ENCODE peak calls at places on chromosomes 16 and 17, in ten cellular contexts. One of them, this sample, is unnamed.

GRCh38 chr16:369275-369865 is 968 bp downstream of the MRPL28 start:
- DNase-seq in left lung: peak; percentile 81
- DNase-seq in CD8-positive, alpha-beta T cell: no peak
- DNase-seq in heart left ventricle: peak; percentile 60
- DNase-seq in heart right ventricle: no peak
- DNase-seq in tibial artery: no peak
- DNase-seq in A673: no peak
- DNase-seq in CD4-positive, CD25-positive, alpha-beta regulatory T cell: no peak
- DNase-seq in HL-60: no peak
- DNase-seq in IMR-90: no peak
- DNase-seq in this sample: no peak

GRCh38 chr16:23595246-23595950 is 718 bp downstream of the NDUFAB1 start:
- DNase-seq in CD8-positive, alpha-beta T cell: no peak
- DNase-seq in left lung: no peak
- DNase-seq in A673: no peak
- DNase-seq in heart left ventricle: no peak
- DNase-seq in HL-60: no peak
- DNase-seq in IMR-90: no peak
- DNase-seq in heart right ventricle: no peak
- DNase-seq in CD4-positive, CD25-positive, alpha-beta regulatory T cell: peak; percentile 12
- DNase-seq in tibial artery: no peak
- DNase-seq in this sample: no peak

GRCh38 chr17:59160203-59161025 is 4.9 kb downstream of the PRR11 start:
- DNase-seq in left lung: no peak
- DNase-seq in CD4-positive, CD25-positive, alpha-beta regulatory T cell: peak; percentile 62
- DNase-seq in A673: no peak
- DNase-seq in CD8-positive, alpha-beta T cell: no peak
- DNase-seq in heart left ventricle: no peak
- DNase-seq in HL-60: no peak
- DNase-seq in IMR-90: no peak
- DNase-seq in heart right ventricle: no peak
- DNase-seq in tibial artery: no peak
- DNase-seq in this sample: no peak

GRCh38 chr17:39674702-39675389 is 6.6 kb downstream of the PNMT start:
- DNase-seq in A673: no peak
- DNase-seq in tibial artery: peak; percentile 91
- DNase-seq in HL-60: no peak
- DNase-seq in heart right ventricle: no peak
- DNase-seq in CD8-positive, alpha-beta T cell: no peak
- DNase-seq in left lung: peak; percentile 63
- DNase-seq in heart left ventricle: peak; percentile 61
- DNase-seq in CD4-positive, CD25-positive, alpha-beta regulatory T cell: no peak
- DNase-seq in IMR-90: no peak
- DNase-seq in this sample: peak; percentile 43

GRCh38 chr17:8376302-8377067 is at the start of gene KRABD2:
- DNase-seq in tibial artery: peak; percentile 92
- DNase-seq in HL-60: peak; percentile 79
- DNase-seq in IMR-90: peak; percentile 79
- DNase-seq in left lung: peak; percentile 99
- DNase-seq in heart right ventricle: peak; percentile 95
- DNase-seq in CD8-positive, alpha-beta T cell: peak; percentile 87
- DNase-seq in heart left ventricle: peak; percentile 96
- DNase-seq in CD4-positive, CD25-positive, alpha-beta regulatory T cell: peak; percentile 90
- DNase-seq in A673: peak; percentile 94
- DNase-seq in this sample: peak; percentile 92

GRCh38 chr16:52741386-52741785 is 194.4 kb upstream of the TOX3 start:
- DNase-seq in left lung: no peak
- DNase-seq in IMR-90: no peak
- DNase-seq in tibial artery: no peak
- DNase-seq in heart right ventricle: no peak
- DNase-seq in CD4-positive, CD25-positive, alpha-beta regulatory T cell: no peak
- DNase-seq in HL-60: no peak
- DNase-seq in A673: peak; percentile 26
- DNase-seq in heart left ventricle: no peak
- DNase-seq in CD8-positive, alpha-beta T cell: no peak
- DNase-seq in this sample: no peak

GRCh38 chr16:87064731-87065720 is 252.2 kb downstream of the C16orf95 start:
- DNase-seq in IMR-90: no peak
- DNase-seq in heart left ventricle: no peak
- DNase-seq in A673: no peak
- DNase-seq in CD8-positive, alpha-beta T cell: no peak
- DNase-seq in left lung: no peak
- DNase-seq in tibial artery: peak; percentile 58
- DNase-seq in CD4-positive, CD25-positive, alpha-beta regulatory T cell: no peak
- DNase-seq in heart right ventricle: no peak
- DNase-seq in HL-60: no peak
- DNase-seq in this sample: no peak

GRCh38 chr17:19448341-19449268 is 37.6 kb downstream of the RNF112 start:
- DNase-seq in A673: peak; percentile 86
- DNase-seq in CD4-positive, CD25-positive, alpha-beta regulatory T cell: no peak
- DNase-seq in HL-60: no peak
- DNase-seq in heart left ventricle: no peak
- DNase-seq in tibial artery: peak; percentile 72
- DNase-seq in CD8-positive, alpha-beta T cell: no peak
- DNase-seq in heart right ventricle: no peak
- DNase-seq in IMR-90: peak; percentile 99
- DNase-seq in left lung: no peak
- DNase-seq in this sample: no peak

GRCh38 chr17:81527591-81528383 is at the start of gene FSCN2:
- DNase-seq in CD8-positive, alpha-beta T cell: no peak
- DNase-seq in IMR-90: no peak
- DNase-seq in left lung: peak; percentile 80
- DNase-seq in HL-60: no peak
- DNase-seq in A673: no peak
- DNase-seq in CD4-positive, CD25-positive, alpha-beta regulatory T cell: no peak
- DNase-seq in tibial artery: peak; percentile 73
- DNase-seq in heart left ventricle: peak; percentile 58
- DNase-seq in heart right ventricle: peak; percentile 8
- DNase-seq in this sample: no peak

GRCh38 chr17:81528651-81529436 is 667 bp downstream of the FSCN2 start:
- DNase-seq in tibial artery: no peak
- DNase-seq in CD8-positive, alpha-beta T cell: no peak
- DNase-seq in A673: no peak
- DNase-seq in IMR-90: no peak
- DNase-seq in left lung: peak; percentile 73
- DNase-seq in HL-60: no peak
- DNase-seq in heart right ventricle: peak; percentile 3
- DNase-seq in CD4-positive, CD25-positive, alpha-beta regulatory T cell: no peak
- DNase-seq in heart left ventricle: peak; percentile 59
- DNase-seq in this sample: no peak

GRCh38 chr17:81529437-81529803 is 1.2 kb downstream of the FSCN2 start:
- DNase-seq in A673: no peak
- DNase-seq in HL-60: no peak
- DNase-seq in CD8-positive, alpha-beta T cell: no peak
- DNase-seq in heart left ventricle: peak; percentile 59
- DNase-seq in left lung: peak; percentile 48
- DNase-seq in IMR-90: no peak
- DNase-seq in CD4-positive, CD25-positive, alpha-beta regulatory T cell: no peak
- DNase-seq in heart right ventricle: no peak
- DNase-seq in tibial artery: no peak
- DNase-seq in this sample: no peak

GRCh38 chr17:81526662-81527571 is 1.3 kb upstream of the FSCN2 start:
- DNase-seq in IMR-90: no peak
- DNase-seq in A673: no peak
- DNase-seq in tibial artery: no peak
- DNase-seq in heart left ventricle: peak; percentile 53
- DNase-seq in left lung: peak; percentile 48
- DNase-seq in heart right ventricle: peak; percentile 5
- DNase-seq in HL-60: no peak
- DNase-seq in CD8-positive, alpha-beta T cell: no peak
- DNase-seq in CD4-positive, CD25-positive, alpha-beta regulatory T cell: no peak
- DNase-seq in this sample: no peak

GRCh38 chr17:81528384-81528650 is 140 bp downstream of the FSCN2 start:
- DNase-seq in tibial artery: no peak
- DNase-seq in IMR-90: no peak
- DNase-seq in left lung: peak; percentile 69
- DNase-seq in heart left ventricle: peak; percentile 51
- DNase-seq in HL-60: no peak
- DNase-seq in CD8-positive, alpha-beta T cell: no peak
- DNase-seq in CD4-positive, CD25-positive, alpha-beta regulatory T cell: no peak
- DNase-seq in A673: no peak
- DNase-seq in heart right ventricle: peak; percentile 6
- DNase-seq in this sample: no peak
- H3K4me3 ChIP-seq in tibial artery: no peak overlapping the region
- H3K4me3 ChIP-seq in IMR-90: no peak overlapping the region
- H3K4me3 ChIP-seq in left lung: no peak overlapping the region
- H3K4me3 ChIP-seq in heart left ventricle: no peak overlapping the region
- H3K4me3 ChIP-seq in HL-60: no peak overlapping the region
- H3K4me3 ChIP-seq in CD8-positive, alpha-beta T cell: no peak overlapping the region
- H3K4me3 ChIP-seq in CD4-positive, CD25-positive, alpha-beta regulatory T cell: no peak overlapping the region
- H3K4me3 ChIP-seq in A673: no peak overlapping the region
- H3K4me3 ChIP-seq in heart right ventricle: no peak overlapping the region
- H3K4me3 ChIP-seq in this sample: no peak overlapping the region

GRCh38 chr16:80931985-80932720 is 74.5 kb downstream of the CMC2 start:
- DNase-seq in A673: peak; percentile 48
- DNase-seq in CD8-positive, alpha-beta T cell: no peak
- DNase-seq in IMR-90: peak; percentile 35
- DNase-seq in heart right ventricle: peak; percentile 82
- DNase-seq in left lung: peak; percentile 80
- DNase-seq in tibial artery: peak; percentile 79
- DNase-seq in heart left ventricle: peak; percentile 88
- DNase-seq in HL-60: peak; percentile 7
- DNase-seq in CD4-positive, CD25-positive, alpha-beta regulatory T cell: peak; percentile 8
- DNase-seq in this sample: peak; percentile 82
- H3K27ac ChIP-seq in A673: no peak overlapping the region
- H3K27ac ChIP-seq in CD8-positive, alpha-beta T cell: no peak overlapping the region
- H3K27ac ChIP-seq in IMR-90: peak overlapping the region; percentile 36
- H3K27ac ChIP-seq in heart right ventricle: peak overlapping the region; percentile 64
- H3K27ac ChIP-seq in left lung: peak overlapping the region; percentile 80
- H3K27ac ChIP-seq in tibial artery: peak overlapping the region; percentile 73
- H3K27ac ChIP-seq in heart left ventricle: peak overlapping the region; percentile 78
- H3K27ac ChIP-seq in HL-60: no peak overlapping the region
- H3K27ac ChIP-seq in CD4-positive, CD25-positive, alpha-beta regulatory T cell: no peak overlapping the region
- H3K27ac ChIP-seq in this sample: peak overlapping the region; percentile 90

GRCh38 chr16:56629531-56629930 is 2.9 kb upstream of the MT1M start:
- DNase-seq in left lung: no peak
- DNase-seq in HL-60: no peak
- DNase-seq in CD8-positive, alpha-beta T cell: no peak
- DNase-seq in IMR-90: no peak
- DNase-seq in tibial artery: no peak
- DNase-seq in heart right ventricle: no peak
- DNase-seq in CD4-positive, CD25-positive, alpha-beta regulatory T cell: no peak
- DNase-seq in A673: no peak
- DNase-seq in heart left ventricle: no peak
- DNase-seq in this sample: no peak

GRCh38 chr16:56625943-56626654 is 518 bp downstream of the MT1E start:
- DNase-seq in A673: no peak
- DNase-seq in heart left ventricle: no peak
- DNase-seq in CD8-positive, alpha-beta T cell: no peak
- DNase-seq in tibial artery: peak; percentile 93
- DNase-seq in HL-60: no peak
- DNase-seq in IMR-90: peak; percentile 86
- DNase-seq in left lung: no peak
- DNase-seq in CD4-positive, CD25-positive, alpha-beta regulatory T cell: no peak
- DNase-seq in heart right ventricle: peak; percentile 55
- DNase-seq in this sample: peak; percentile 71

GRCh38 chr16:56625140-56625942 is at the start of gene MT1E:
- DNase-seq in left lung: peak; percentile 89
- DNase-seq in CD4-positive, CD25-positive, alpha-beta regulatory T cell: peak; percentile 71
- DNase-seq in IMR-90: peak; percentile 76
- DNase-seq in HL-60: peak; percentile 42
- DNase-seq in A673: peak; percentile 70
- DNase-seq in CD8-positive, alpha-beta T cell: peak; percentile 33
- DNase-seq in heart left ventricle: peak; percentile 90
- DNase-seq in tibial artery: peak; percentile 93
- DNase-seq in heart right ventricle: peak; percentile 85
- DNase-seq in this sample: peak; percentile 88

GRCh38 chr16:56628486-56629035 is 3.0 kb downstream of the MT1E start:
- DNase-seq in CD4-positive, CD25-positive, alpha-beta regulatory T cell: no peak
- DNase-seq in CD8-positive, alpha-beta T cell: no peak
- DNase-seq in IMR-90: no peak
- DNase-seq in heart right ventricle: no peak
- DNase-seq in tibial artery: no peak
- DNase-seq in HL-60: no peak
- DNase-seq in heart left ventricle: no peak
- DNase-seq in left lung: no peak
- DNase-seq in A673: no peak
- DNase-seq in this sample: no peak

DNA sequence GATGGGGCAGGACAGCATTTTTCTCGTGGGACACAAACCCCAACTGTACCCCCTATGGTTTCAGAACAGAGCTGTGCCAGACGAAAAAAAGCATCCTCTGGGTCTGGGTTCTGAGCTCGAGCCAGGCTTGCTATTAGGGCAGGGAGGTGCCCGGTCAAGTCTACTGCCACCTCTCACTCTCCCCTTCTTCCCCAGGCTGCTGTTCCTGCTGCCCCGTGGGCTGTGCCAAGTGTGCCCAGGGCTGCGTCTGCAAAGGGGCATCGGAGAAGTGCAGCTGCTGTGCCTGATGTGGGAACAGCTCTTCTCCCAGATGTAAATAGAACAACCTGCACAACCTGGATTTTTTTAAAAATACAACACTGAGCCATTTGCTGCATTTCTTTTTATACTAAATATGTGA is 1.1 kb downstream of the MT1E start:
- DNase-seq in CD4-positive, CD25-positive, alpha-beta regulatory T cell: no peak
- DNase-seq in A673: no peak
- DNase-seq in HL-60: no peak
- DNase-seq in heart right ventricle: no peak
- DNase-seq in heart left ventricle: no peak
- DNase-seq in IMR-90: no peak
- DNase-seq in CD8-positive, alpha-beta T cell: no peak
- DNase-seq in left lung: no peak
- DNase-seq in tibial artery: no peak
- DNase-seq in this sample: no peak
- H3K4me3 ChIP-seq in CD4-positive, CD25-positive, alpha-beta regulatory T cell: no peak overlapping the region
- H3K4me3 ChIP-seq in A673: no peak overlapping the region
- H3K4me3 ChIP-seq in HL-60: peak overlapping the region; percentile 46
- H3K4me3 ChIP-seq in heart right ventricle: peak overlapping the region; percentile 66
- H3K4me3 ChIP-seq in heart left ventricle: peak overlapping the region; percentile 95
- H3K4me3 ChIP-seq in IMR-90: no peak overlapping the region
- H3K4me3 ChIP-seq in CD8-positive, alpha-beta T cell: no peak overlapping the region
- H3K4me3 ChIP-seq in left lung: peak overlapping the region; percentile 50
- H3K4me3 ChIP-seq in tibial artery: peak overlapping the region; percentile 80
- H3K4me3 ChIP-seq in this sample: peak overlapping the region; percentile 80

DNA sequence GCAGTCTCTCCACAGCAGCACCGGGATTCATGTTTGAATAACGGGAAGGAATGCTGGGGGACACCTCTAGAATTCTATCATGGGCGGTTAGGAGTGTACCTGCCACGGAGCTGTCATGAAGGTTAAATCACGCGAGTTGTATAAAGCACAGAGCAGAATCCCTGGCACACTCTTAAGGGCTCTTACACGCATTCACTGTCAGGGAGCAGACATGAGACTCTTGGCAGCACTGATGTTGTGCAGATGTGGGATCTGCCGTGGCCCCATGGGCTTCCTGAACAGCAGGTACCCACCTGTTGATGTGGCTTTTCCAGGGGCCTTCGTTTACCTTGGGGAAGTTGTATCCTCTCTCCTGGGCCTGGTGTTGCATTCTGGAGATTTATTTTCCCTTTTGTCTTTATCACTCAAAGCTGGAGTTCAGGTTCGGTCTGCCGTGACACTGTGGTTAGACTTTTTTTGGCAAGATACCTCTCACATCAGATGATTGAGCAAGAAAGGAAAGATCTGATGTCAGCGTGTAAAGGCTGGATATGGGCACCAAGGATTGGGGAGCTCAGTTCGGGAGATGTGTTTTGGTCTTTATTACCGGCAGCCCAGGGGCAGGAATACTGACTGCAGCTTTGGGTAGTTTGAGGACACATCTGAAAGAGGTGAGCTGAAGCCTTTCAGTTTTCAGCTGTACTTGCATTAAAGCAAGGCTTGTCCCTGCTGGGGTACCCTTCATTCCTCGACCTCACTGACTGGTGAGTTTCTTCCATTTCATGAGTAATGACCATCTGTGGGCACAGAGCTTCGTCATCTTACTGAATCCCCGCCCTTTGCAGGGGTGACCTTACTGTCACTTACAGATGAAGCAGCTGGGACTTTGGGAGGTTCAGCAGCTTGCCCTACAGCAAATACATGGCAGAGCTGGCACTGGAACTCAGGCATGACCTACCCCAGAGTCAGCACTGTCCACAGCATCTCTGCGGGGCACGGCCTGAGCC is 19.3 kb downstream of the KNOP1 start:
- DNase-seq in left lung: no peak
- DNase-seq in heart right ventricle: no peak
- DNase-seq in HL-60: no peak
- DNase-seq in tibial artery: no peak
- DNase-seq in IMR-90: peak; percentile 20
- DNase-seq in A673: no peak
- DNase-seq in CD4-positive, CD25-positive, alpha-beta regulatory T cell: no peak
- DNase-seq in heart left ventricle: no peak
- DNase-seq in CD8-positive, alpha-beta T cell: no peak
- DNase-seq in this sample: no peak
- H3K27ac ChIP-seq in left lung: no peak overlapping the region
- H3K27ac ChIP-seq in heart right ventricle: no peak overlapping the region
- H3K27ac ChIP-seq in HL-60: no peak overlapping the region
- H3K27ac ChIP-seq in tibial artery: no peak overlapping the region
- H3K27ac ChIP-seq in IMR-90: no peak overlapping the region
- H3K27ac ChIP-seq in A673: no peak overlapping the region
- H3K27ac ChIP-seq in CD4-positive, CD25-positive, alpha-beta regulatory T cell: no peak overlapping the region
- H3K27ac ChIP-seq in heart left ventricle: no peak overlapping the region
- H3K27ac ChIP-seq in CD8-positive, alpha-beta T cell: no peak overlapping the region
- H3K27ac ChIP-seq in this sample: peak overlapping the region; percentile 88